ENCODE peak calls at places on chromosome 3, in four cellular contexts. K is pancreas, E is right atrium auricular region, M is A549. X is an unnamed sample.

GRCh38 chr3:65953881-65954733 is 84.6 kb downstream of the MAGI1 start:
- DNase-seq in K (peak), E (no peak), M (peak), X (no peak)

GRCh38 chr3:135084976-135085375 is 289.9 kb downstream of the EPHB1 start:
- DNase-seq in K (no peak), E (no peak), M (no peak), X (no peak)

GRCh38 chr3:16490062-16490641 is 23.3 kb downstream of the RFTN1 start:
- DNase-seq in K (no peak), E (no peak), M (no peak), X (no peak)

GRCh38 chr3:126540946-126541627 is 17.1 kb downstream of the CHST13 start:
- DNase-seq in K (no peak), E (peak), M (no peak), X (no peak)

GRCh38 chr3:108060331-108060730 is 30.5 kb downstream of the CD47 start:
- DNase-seq in K (no peak), E (no peak), M (no peak), X (no peak)

GRCh38 chr3:149442845-149443544 is 31.5 kb upstream of the TM4SF4 start:
- DNase-seq in K (no peak), E (no peak), M (no peak), X (no peak)

GRCh38 chr3:52319921-52320595 is 3.9 kb downstream of the DNAH1 start:
- DNase-seq in K (peak), E (no peak), M (no peak), X (no peak)

GRCh38 chr3:53040361-53040820 is 5.5 kb downstream of the SFMBT1 start:
- DNase-seq in K (no peak), E (no peak), M (peak), X (no peak)

GRCh38 chr3:115293321-115293720 is 146.2 kb upstream of the ZBTB20 start:
- DNase-seq in K (no peak), E (no peak), M (no peak), X (no peak)

GRCh38 chr3:45881031-45882022 is 5.0 kb upstream of the CCR9 start:
- DNase-seq in K (no peak), E (no peak), M (no peak), X (no peak)

GRCh38 chr3:182092662-182093262 is 381.0 kb downstream of the SOX2 start:
- DNase-seq in K (no peak), E (no peak), M (peak), X (no peak)

GRCh38 chr3:71104090-71104489 is 479.4 kb downstream of the FOXP1 start:
- DNase-seq in K (no peak), E (no peak), M (peak), X (no peak)

GRCh38 chr3:186180891-186181471 is 72.1 kb upstream of the ETV5 start:
- DNase-seq in K (no peak), E (no peak), M (no peak), X (no peak)

GRCh38 chr3:59514865-59515482 is 465.1 kb upstream of the CFAP20DC start:
- DNase-seq in K (no peak), E (no peak), M (no peak), X (no peak)

GRCh38 chr3:51669241-51670052 is 1.6 kb upstream of the TEX264 start:
- DNase-seq in K (peak), E (peak), M (peak), X (peak)

DNA sequence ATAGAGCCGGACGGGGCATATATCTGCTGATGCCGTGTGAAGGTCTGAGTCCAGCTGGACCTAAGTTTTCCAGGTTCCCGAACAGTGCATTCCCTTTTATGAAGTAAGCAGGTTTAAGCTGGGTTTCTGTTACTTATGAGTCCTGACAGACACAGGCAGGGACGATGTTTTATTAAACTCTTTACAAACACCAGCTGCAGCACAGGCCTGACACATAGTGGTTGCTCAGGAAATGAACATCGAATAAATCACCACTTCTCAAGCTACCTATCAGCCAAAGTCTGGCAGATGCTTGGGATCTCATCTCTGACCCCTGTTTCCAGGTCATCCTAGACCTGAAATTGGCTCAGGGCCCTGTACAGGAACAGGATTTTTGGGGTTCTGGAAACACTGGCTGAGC is 50.9 kb upstream of the RAD18 start:
- DNase-seq in K (no peak), E (peak), M (peak), X (no peak)
- TF ChIP-seq CTCF in K (no peak), E (no peak), M (no peak), X (no peak)

DNA sequence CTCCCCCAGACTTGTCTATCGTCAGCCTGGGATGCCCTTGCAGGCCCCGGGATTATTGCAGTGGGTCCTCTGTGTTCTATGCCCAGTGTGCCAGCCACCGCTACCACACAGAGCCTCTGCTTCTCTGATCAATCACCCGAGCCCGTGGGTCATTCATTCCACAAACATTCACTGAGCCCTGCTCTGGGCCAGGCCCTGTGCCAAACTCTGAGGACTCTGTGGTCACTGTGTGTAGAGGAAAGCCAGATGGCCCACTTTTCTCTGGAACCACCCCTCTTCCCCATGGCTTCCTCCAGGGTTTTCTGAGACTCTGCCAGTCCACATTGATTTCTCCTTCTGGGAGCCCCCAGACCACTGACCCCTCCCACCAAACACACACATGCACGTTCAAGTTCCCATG is 55.5 kb downstream of the BSN start:
- DNase-seq in K (no peak), E (no peak), M (no peak), X (no peak)
- H3K27ac ChIP-seq in K (no peak), E (no peak), M (no peak), X (no peak)

DNA sequence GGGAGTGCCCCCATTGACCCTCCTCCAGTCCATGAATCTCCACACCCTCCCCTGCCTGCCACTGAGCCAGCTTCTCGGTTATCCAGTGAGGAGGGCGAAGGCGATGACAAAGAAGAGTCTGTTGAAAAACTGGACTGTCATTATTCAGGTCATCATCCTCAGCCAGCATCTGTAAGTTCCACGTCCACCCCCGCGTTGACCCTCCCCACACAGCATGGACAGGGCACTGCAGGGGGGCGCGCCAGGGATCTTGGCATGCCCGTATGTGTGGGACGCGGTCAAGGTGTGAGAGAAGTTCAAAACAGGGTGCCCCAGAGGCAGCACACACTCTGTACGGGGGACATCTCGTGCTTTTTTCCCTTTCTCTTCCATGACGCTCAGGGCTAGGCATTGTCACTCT is 33.1 kb downstream of the PSMD6 start:
- DNase-seq in K (peak), E (no peak), M (no peak), X (no peak)
- H3K4me3 ChIP-seq in K (no peak), E (no peak), M (no peak), X (no peak)

DNA sequence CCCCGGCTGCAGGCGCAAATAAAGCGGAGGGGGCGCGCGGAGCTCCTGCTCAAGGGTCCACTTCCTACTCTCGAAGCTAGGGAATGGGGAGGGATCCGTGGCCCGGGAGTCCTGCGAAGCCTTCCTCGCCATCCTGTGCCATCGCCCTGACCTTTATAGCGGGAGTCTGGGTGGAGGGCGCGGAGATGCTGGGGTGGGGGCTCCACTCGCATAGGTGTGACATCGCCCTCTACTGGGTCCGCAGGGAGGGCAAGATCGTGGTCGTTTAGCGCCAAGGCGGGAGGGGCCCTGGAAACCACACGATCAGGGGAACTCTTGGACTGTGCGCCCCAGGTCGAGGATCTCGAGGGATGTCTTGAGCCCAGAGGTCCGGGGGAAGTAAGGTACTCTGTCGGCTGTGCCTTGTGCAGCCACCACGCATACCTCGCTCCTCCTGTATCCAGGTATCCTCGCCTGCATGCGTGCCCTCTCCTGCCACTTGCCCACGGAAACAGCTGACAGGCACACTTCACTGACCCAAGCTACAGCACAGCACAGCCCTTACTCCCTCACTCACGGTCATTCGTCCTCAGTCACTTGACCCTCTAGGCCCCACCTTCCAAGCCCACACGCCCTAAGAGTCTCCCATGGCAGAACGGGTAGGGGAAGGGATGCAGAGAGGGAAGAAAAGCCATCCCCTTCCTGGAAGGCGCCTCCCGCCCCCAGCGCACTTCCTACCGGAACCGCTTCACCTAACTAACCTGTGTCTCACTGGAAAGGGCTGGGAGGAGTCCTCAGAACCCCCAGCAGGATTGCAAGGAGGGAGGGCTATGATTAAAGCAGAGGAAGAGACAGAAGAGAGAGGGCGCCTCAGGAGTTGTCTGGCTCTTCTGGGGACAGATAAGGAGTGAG is 22.7 kb downstream of the EPHB3 start:
- DNase-seq in K (peak), E (no peak), M (no peak), X (no peak)
- TF ChIP-seq CTCF in K (no peak), E (no peak), M (no peak), X (no peak)

DNA sequence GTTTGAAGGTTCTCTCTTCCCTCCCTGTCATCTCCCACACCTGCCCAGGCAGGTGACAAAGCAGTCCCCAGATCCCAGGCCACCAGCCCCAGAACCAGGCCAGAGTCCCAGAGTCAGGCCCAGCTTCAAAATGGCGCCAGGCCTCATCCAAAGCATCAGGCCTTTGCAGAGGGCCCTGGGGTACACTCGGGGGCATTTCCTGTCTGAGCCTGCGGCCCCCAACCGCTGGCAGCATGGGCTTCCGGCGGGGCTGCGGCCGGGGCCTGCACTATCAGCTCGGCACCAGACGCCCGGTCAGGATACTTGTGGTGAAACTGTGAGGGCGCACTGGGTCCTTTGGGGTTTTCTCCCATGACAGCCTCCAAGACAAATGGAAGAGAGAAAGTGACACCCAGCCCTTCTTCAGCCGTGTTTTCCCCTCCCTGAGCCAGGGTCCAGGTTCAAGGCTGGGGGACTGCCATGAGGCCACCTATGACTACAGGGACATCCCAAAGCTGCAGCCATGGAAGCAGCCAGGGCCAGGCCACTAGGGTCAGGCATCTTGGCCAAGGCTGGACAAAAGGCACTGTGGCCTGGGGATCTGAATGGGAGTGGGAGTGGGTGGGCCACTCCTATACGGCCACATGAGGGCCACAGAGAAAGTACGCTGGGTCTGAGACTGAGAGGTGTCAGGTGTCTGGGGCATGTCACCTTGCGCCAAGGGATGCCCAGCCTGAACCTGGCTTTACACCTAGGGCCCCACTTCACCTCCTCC is 33.9 kb downstream of the RPN1 start:
- DNase-seq in K (peak), E (no peak), M (no peak), X (no peak)
- H3K27ac ChIP-seq in K (no peak), E (peak), M (peak), X (peak)

DNA sequence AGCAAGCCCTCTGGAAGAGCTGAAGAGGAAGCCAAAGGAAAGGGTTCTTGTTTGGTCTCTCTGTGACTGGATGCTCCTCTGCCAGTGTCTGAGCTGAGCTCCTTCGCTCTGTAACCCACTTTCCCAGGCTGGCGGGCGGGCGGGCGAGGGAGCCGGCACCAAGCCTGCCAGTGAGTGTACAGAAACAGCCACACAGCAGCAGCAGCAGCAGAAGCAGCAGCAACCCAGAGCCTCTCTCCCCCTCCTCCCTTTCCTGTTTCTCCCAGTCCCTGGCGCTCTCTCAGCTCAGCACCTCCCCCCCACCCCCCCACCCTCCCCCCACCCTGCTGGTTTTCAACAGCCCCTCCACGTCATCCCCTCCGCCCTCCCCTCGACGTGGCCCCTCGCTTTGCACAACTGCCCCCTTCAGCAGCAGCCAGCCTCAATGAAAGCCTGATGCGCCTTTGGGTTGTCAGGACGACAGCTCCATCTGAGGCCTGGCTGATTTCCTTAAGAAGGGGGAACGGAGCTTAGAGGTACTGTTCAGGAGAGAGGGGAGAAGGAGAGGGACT is at the start of gene LSAMP:
- DNase-seq in K (peak), E (no peak), M (no peak), X (no peak)
- H3K4me3 ChIP-seq in K (no peak), E (peak), M (no peak), X (peak)

GRCh38 chr3:116863270-116863770 is 153.7 kb downstream of the TUSC7 start:
- DNase-seq in K (no peak), E (no peak), M (no peak), X (no peak)

GRCh38 chr3:116864627-116864927 is 155.0 kb downstream of the TUSC7 start:
- DNase-seq in K (no peak), E (no peak), M (no peak), X (no peak)

DNA sequence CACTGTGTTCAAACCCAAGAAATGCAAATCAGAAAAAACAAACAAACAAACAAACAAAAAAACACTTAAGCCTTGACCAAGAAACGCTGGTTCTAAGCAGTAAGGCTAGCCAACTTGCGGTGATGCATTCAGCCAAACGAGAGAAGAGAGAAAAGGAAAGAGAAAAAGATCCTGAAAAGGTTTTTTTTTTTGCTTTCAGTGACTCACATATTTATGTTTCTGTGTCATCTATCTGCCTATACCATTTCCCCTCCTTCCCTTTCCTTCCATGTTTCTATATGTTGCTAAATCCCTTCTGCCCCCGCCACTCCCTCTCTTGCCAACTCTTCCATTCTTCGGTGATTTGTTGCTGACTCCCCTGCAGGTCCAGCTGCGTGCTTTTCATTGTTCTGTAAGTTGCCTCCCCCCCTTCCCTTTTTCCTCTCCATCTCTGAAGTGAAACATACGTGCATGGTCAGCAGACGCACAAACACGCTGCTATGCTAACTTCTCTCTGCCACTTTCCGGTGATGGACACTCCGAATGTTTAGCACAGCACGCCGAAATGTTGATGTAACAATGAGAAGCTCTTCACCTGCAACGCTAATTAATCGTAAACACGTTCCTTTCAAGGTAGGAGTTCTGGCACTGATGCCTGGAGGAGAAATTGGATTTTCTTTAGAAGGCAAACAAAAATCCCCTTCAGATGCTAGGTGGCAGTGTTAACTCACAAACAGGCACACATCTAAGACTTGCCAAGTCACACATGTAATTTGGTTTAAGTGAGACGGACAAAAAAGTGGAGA is 154.5 kb downstream of the TUSC7 start:
- DNase-seq in K (no peak), E (no peak), M (peak), X (no peak)
- TF ChIP-seq CTCF in K (no peak), E (no peak), M (peak), X (peak)

DNA sequence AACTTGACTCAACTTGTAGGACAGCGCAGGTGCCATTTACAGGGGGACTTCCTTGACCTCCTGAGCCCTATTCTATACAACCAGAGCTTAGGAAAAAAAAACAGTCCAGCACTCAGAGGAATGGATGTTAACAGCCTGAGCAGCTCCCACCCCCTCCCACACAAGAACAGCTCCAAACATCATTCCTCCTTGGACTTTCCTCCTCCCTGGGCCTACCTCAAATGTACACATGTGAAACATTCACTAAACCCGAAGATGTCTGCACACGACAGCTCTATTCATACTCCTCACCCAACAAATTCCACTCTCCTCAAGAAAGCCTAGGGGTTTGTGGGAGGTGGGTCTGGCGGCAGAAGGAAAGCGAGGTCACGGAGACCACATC is 503 bp upstream of the ATRIP start:
- DNase-seq in K (no peak), E (no peak), M (no peak), X (no peak)
- H3K27ac ChIP-seq in K (peak), E (peak), M (peak), X (peak)

DNA sequence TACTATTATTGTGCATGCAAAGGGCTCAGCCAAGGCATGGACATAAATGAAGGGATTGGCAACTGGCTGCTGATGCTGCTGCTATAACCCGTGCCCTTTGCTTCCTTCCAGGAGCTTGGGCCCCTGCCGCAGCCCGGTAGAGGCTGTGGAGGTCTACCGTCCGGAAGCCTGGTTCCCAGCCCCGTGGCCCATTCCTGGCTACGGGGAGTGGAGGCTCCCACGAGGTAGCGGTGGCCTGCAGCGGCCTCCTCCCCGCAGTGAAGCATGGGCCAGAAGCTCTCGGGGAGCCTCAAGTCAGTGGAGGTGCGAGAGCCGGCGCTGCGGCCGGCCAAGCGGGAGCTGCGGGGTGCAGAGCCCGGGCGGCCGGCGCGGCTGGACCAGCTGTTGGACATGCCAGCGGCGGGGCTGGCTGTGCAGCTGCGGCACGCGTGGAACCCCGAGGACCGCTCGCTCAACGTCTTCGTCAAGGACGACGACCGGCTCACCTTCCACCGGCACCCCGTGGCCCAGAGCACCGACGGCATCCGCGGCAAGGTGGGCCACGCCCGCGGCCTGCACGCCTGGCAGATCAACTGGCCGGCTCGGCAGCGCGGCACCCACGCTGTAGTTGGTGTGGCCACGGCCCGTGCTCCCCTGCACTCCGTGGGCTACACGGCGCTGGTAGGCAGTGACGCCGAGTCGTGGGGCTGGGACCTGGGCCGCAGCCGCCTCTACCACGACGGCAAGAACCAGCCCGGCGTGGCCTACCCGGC is 14.9 kb downstream of the SPSB4 start:
- DNase-seq in K (peak), E (no peak), M (no peak), X (peak)
- H3K4me3 ChIP-seq in K (no peak), E (no peak), M (no peak), X (no peak)